ENCODE peak calls at places on chromosome 2, in five cellular contexts. R is SJCRH30, Z is left lung, W is uterus, M is mucosa of descending colon. T is an unnamed sample. For H3K36me3, the result is how much of the 10 kb centered on the place peaks cover.

GRCh38 chr2:74603282-74604000 is 44.7 kb downstream of the M1AP start:
- DNase-seq in R (no peak), Z (no peak), W (no peak), M (no peak), T (no peak)

GRCh38 chr2:102736607-102737409 is 25.0 kb upstream of the TMEM182 start:
- DNase-seq in R (peak), Z (peak), W (peak), M (peak), T (peak)

GRCh38 chr2:112032615-112033457 is 22.2 kb upstream of the TMEM87B start:
- DNase-seq in R (peak), Z (no peak), W (no peak), M (peak), T (no peak)

GRCh38 chr2:148519013-148519412 is 125.5 kb upstream of the EPC2 start:
- DNase-seq in R (no peak), Z (no peak), W (no peak), M (no peak), T (no peak)

GRCh38 chr2:203809991-203810510 is 57.5 kb upstream of the CTLA4 start:
- DNase-seq in R (no peak), Z (no peak), W (no peak), M (no peak), T (no peak)

GRCh38 chr2:96115631-96116423 is 544 bp downstream of the ADRA2B start:
- DNase-seq in R (no peak), Z (peak), W (no peak), M (peak), T (no peak)

GRCh38 chr2:234422895-234423505 is 73.9 kb downstream of the ARL4C start:
- DNase-seq in R (no peak), Z (no peak), W (no peak), M (peak), T (no peak)

GRCh38 chr2:74387346-74387745 is 7.2 kb upstream of the DCTN1 start:
- DNase-seq in R (no peak), Z (no peak), W (no peak), M (no peak), T (no peak)

GRCh38 chr2:181626671-181627070 is 30.2 kb downstream of the CERKL start:
- DNase-seq in R (no peak), Z (no peak), W (no peak), M (no peak), T (no peak)

GRCh38 chr2:227813229-227813561 is 447 bp upstream of the CCL20 start:
- DNase-seq in R (no peak), Z (no peak), W (no peak), M (no peak), T (no peak)

GRCh38 chr2:227804970-227805369 is 8.7 kb upstream of the CCL20 start:
- DNase-seq in R (peak), Z (no peak), W (no peak), M (no peak), T (no peak)

GRCh38 chr2:227805578-227805977 is 8.1 kb upstream of the CCL20 start:
- DNase-seq in R (peak), Z (no peak), W (no peak), M (peak), T (no peak)

GRCh38 chr2:227812001-227812400 is 1.6 kb upstream of the CCL20 start:
- DNase-seq in R (no peak), Z (no peak), W (no peak), M (no peak), T (no peak)

GRCh38 chr2:227808936-227809335 is 4.7 kb upstream of the CCL20 start:
- DNase-seq in R (no peak), Z (no peak), W (no peak), M (no peak), T (no peak)
- H3K4me3 ChIP-seq in R (no peak), Z (no peak), W (no peak), M (no peak), T (no peak)

GRCh38 chr2:69495008-69495407 is 57.8 kb upstream of the NFU1 start:
- DNase-seq in R (no peak), Z (no peak), W (no peak), M (no peak), T (no peak)
- H3K36me3 ChIP-seq in R (under half), Z (under half), W (under half), M (under half), T (under half)

GRCh38 chr2:201256001-201256544 is 4.3 kb upstream of the CASP8 start:
- DNase-seq in R (no peak), Z (no peak), W (no peak), M (no peak), T (no peak)

GRCh38 chr2:201255468-201255867 is 4.9 kb upstream of the CASP8 start:
- DNase-seq in R (no peak), Z (no peak), W (no peak), M (no peak), T (no peak)

GRCh38 chr2:201250741-201251140 is 9.6 kb upstream of the CASP8 start:
- DNase-seq in R (no peak), Z (no peak), W (no peak), M (no peak), T (no peak)

GRCh38 chr2:201257381-201257940 is 2.9 kb upstream of the CASP8 start:
- DNase-seq in R (peak), Z (no peak), W (no peak), M (peak), T (no peak)

DNA sequence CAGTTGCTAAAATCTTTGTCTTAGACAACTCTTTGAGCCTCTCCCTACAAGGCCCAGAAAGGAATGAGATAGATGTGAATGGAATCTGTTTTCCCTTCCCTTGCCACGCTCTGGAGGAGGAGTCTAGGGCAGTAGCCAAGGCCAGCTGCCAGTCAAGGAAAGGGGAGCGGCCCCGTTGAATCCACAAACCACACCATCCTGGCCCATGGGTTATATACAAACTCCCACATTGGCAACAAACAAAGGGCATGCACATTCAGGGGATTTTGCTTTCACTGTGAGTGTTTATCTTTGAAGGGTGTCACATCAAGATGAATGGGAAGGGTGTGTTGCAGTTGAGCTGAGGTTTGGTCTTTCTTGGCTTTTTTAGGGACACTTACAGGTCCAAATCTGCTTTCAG is 6.0 kb upstream of the CASP8 start:
- DNase-seq in R (peak), Z (no peak), W (no peak), M (peak), T (no peak)
- H3K4me3 ChIP-seq in R (no peak), Z (no peak), W (no peak), M (no peak), T (no peak)

GRCh38 chr2:238180554-238180953 is 21.8 kb downstream of the ERFE start:
- DNase-seq in R (no peak), Z (no peak), W (no peak), M (no peak), T (no peak)
- H3K36me3 ChIP-seq in R (half or more), Z (under half), W (under half), M (under half), T (half or more)

GRCh38 chr2:205925373-205926337 is 160.3 kb downstream of the INO80D start:
- DNase-seq in R (peak), Z (peak), W (peak), M (peak), T (peak)
- H3K4me3 ChIP-seq in R (peak), Z (no peak), W (peak), M (no peak), T (peak)

GRCh38 chr2:7835693-7836680 is 845.9 kb upstream of the ID2 start:
- DNase-seq in R (peak), Z (no peak), W (no peak), M (peak), T (no peak)

GRCh38 chr2:7837232-7837760 is 844.6 kb upstream of the ID2 start:
- DNase-seq in R (no peak), Z (no peak), W (no peak), M (no peak), T (no peak)

GRCh38 chr2:7840651-7841380 is 841.0 kb upstream of the ID2 start:
- DNase-seq in R (no peak), Z (no peak), W (no peak), M (no peak), T (no peak)

GRCh38 chr2:7841751-7842150 is 840.1 kb upstream of the ID2 start:
- DNase-seq in R (no peak), Z (peak), W (no peak), M (no peak), T (no peak)

GRCh38 chr2:7838636-7839035 is 843.2 kb upstream of the ID2 start:
- DNase-seq in R (no peak), Z (no peak), W (no peak), M (no peak), T (no peak)
- H3K36me3 ChIP-seq in R (under half), Z (under half), W (under half), M (under half), T (under half)

T was measured in thoracic aorta.